ENCODE peak calls at places on chromosomes 16 and 17, in four cellular contexts. U, A, Y and H are unnamed samples.

GRCh38 chr16:28283798-28284577 is 8.3 kb upstream of the SBK1 start:
- DNase-seq in Y (no peak), U (no peak), A (no peak), H (no peak)

GRCh38 chr16:19861811-19862327 is 22.8 kb downstream of the GPRC5B start:
- DNase-seq in U (no peak), A (no peak), Y (no peak), H (no peak)

GRCh38 chr16:59964232-59964924 is 1230.3 kb upstream of the GOT2 start:
- DNase-seq in A (no peak), U (peak), Y (no peak), H (no peak)

GRCh38 chr17:64262125-64262421 is 987 bp downstream of the TEX2 start:
- DNase-seq in A (no peak), Y (no peak), U (no peak), H (no peak)

GRCh38 chr17:22270381-22270780 is 578.1 kb downstream of the KCNJ18 start:
- DNase-seq in U (no peak), Y (no peak), A (no peak), H (no peak)

GRCh38 chr16:9308300-9309209 is 217.1 kb downstream of the HAPSTR1 start:
- DNase-seq in Y (no peak), A (no peak), U (no peak), H (no peak)

GRCh38 chr17:63196772-63197335 is 230.8 kb downstream of the TANC2 start:
- DNase-seq in U (no peak), Y (no peak), A (no peak), H (peak)

GRCh38 chr16:74020086-74020670 is 276.4 kb upstream of the PSMD7 start:
- DNase-seq in U (no peak), A (no peak), Y (no peak), H (no peak)

GRCh38 chr16:76729525-76729924 is 452.3 kb downstream of the CNTNAP4 start:
- DNase-seq in Y (no peak), U (peak), A (no peak), H (no peak)

GRCh38 chr17:74241434-74241833 is 28.1 kb downstream of the TTYH2 start:
- DNase-seq in A (no peak), Y (no peak), U (no peak), H (no peak)

GRCh38 chr16:2194852-2195315 is 1.5 kb downstream of the CASKIN1 start:
- DNase-seq in U (peak), Y (no peak), A (no peak), H (peak)

GRCh38 chr16:76816475-76816874 is 374.5 kb upstream of the MON1B start:
- DNase-seq in Y (no peak), A (no peak), U (peak), H (no peak)

GRCh38 chr16:75042423-75043174 is 43.8 kb downstream of the ZNRF1 start:
- DNase-seq in Y (no peak), A (no peak), U (no peak), H (no peak)

GRCh38 chr16:87948119-87948545 is 3.1 kb upstream of the BANP start:
- DNase-seq in A (no peak), U (no peak), Y (peak), H (no peak)

GRCh38 chr17:73492802-73493139 is 151.5 kb downstream of the SDK2 start:
- DNase-seq in Y (no peak), U (no peak), A (no peak), H (no peak)

GRCh38 chr17:39653662-39654331 is 11.4 kb upstream of the TCAP start:
- DNase-seq in A (peak), Y (peak), U (peak), H (peak)

GRCh38 chr16:68436581-68436980 is 11.7 kb downstream of the SMPD3 start:
- DNase-seq in A (no peak), U (no peak), Y (no peak), H (no peak)
- TF ChIP-seq CTCF in A (no peak), U (no peak), Y (no peak), H (no peak)

GRCh38 chr16:11880047-11880446 is 28.7 kb upstream of the RSL1D1 start:
- DNase-seq in U (peak), Y (no peak), A (no peak), H (no peak)
- TF ChIP-seq CTCF in U (peak), Y (no peak), A (no peak), H (no peak)

GRCh38 chr17:12789075-12789975 is at the start of gene ARHGAP44:
- DNase-seq in Y (peak), U (peak), A (peak), H (peak)
- TF ChIP-seq CTCF in Y (no peak), U (no peak), A (no peak), H (no peak)

GRCh38 chr16:82192665-82193064 is 22.6 kb upstream of the MPHOSPH6 start:
- DNase-seq in U (peak), A (no peak), Y (no peak), H (no peak)
- TF ChIP-seq CTCF in U (no peak), A (no peak), Y (no peak), H (no peak)

GRCh38 chr16:58339452-58339938 is 44.7 kb upstream of the PRSS54 start:
- DNase-seq in Y (no peak), U (peak), A (no peak), H (no peak)
- TF ChIP-seq CTCF in Y (no peak), U (peak), A (no peak), H (no peak)

GRCh38 chr17:44977065-44977464 is 9.0 kb upstream of the C1QL1 start:
- DNase-seq in Y (no peak), A (no peak), U (no peak), H (no peak)
- TF ChIP-seq CTCF in Y (no peak), A (no peak), U (no peak), H (no peak)

GRCh38 chr17:35428229-35428628 is 4.1 kb downstream of the SLFN12 start:
- DNase-seq in Y (no peak), U (no peak), A (no peak), H (no peak)

GRCh38 chr17:35429702-35430101 is 2.6 kb downstream of the SLFN12 start:
- DNase-seq in Y (no peak), A (no peak), U (no peak), H (no peak)

GRCh38 chr17:35438433-35438832 is 6.1 kb upstream of the SLFN12 start:
- DNase-seq in U (no peak), Y (no peak), A (no peak), H (no peak)

GRCh38 chr17:35432176-35433074 is at the start of gene SLFN12:
- DNase-seq in Y (peak), U (peak), A (no peak), H (peak)

DNA sequence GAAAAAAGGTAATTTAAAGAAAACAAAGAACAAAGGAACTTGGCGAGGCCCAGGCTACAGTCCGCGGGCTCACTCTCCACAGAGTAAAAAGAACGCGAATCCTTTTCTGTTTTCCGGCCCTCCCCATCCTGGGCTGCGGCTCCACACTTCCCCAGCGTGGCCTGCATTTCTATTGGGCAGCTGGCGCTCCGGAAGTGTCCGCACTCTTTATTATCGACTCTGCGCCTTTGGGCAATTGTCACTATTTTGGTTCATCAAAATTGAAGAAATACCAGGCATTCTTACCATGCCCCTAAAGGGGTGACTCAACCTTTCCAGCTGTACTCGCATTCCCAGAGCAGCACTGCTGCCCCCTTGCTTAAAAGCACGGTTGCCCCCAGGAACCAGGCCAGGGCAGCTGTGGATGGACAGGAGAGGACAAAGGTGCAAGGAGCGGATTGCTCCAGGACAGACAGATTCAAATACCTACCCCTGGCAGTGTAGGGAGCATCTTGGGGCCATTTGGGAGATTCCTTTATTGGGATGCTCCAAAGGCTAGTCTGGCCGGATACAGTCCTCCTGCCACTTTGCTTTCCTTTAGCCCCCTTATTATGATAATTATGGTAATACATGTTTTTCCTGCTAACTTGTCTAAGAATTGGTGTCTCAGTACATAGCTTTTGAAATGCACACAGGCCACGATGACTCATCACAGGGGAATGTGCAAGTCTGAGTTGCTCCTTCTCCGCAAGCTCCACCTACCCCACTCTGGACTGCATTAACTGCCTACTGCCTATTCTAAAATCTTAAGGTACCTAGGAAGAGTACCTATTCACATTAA is 985 bp upstream of the SLFN12 start:
- DNase-seq in Y (peak), A (no peak), U (peak), H (peak)
- TF ChIP-seq CTCF in Y (no peak), A (peak), U (no peak), H (no peak)

GRCh38 chr17:46025510-46025909 is 26.5 kb downstream of the STH start:
- DNase-seq in U (no peak), Y (no peak), A (no peak), H (no peak)

GRCh38 chr17:46025060-46025459 is 26.0 kb downstream of the STH start:
- DNase-seq in U (no peak), A (no peak), Y (no peak), H (no peak)

GRCh38 chr17:46027326-46028325 is 28.6 kb downstream of the STH start:
- DNase-seq in U (no peak), A (no peak), Y (no peak), H (no peak)

GRCh38 chr17:46026815-46027125 is 27.7 kb downstream of the STH start:
- DNase-seq in Y (peak), A (no peak), U (no peak), H (no peak)

DNA sequence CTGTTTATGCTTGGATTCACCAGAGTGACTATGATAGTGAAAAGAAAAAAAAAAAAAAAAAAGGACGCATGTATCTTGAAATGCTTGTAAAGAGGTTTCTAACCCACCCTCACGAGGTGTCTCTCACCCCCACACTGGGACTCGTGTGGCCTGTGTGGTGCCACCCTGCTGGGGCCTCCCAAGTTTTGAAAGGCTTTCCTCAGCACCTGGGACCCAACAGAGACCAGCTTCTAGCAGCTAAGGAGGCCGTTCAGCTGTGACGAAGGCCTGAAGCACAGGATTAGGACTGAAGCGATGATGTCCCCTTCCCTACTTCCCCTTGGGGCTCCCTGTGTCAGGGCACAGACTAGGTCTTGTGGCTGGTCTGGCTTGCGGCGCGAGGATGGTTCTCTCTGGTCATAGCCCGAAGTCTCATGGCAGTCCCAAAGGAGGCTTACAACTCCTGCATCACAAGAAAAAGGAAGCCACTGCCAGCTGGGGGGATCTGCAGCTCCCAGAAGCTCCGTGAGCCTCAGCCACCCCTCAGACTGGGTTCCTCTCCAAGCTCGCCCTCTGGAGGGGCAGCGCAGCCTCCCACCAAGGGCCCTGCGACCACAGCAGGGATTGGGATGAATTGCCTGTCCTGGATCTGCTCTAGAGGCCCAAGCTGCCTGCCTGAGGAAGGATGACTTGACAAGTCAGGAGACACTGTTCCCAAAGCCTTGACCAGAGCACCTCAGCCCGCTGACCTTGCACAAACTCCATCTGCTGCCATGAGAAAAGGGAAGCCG is 27.2 kb downstream of the STH start:
- DNase-seq in A (no peak), U (no peak), Y (no peak), H (no peak)
- TF ChIP-seq CTCF in A (no peak), U (no peak), Y (no peak), H (no peak)

GRCh38 chr17:81371910-81372760 is 23.1 kb upstream of the BAHCC1 start:
- DNase-seq in Y (peak), U (no peak), A (no peak), H (no peak)
- TF ChIP-seq CTCF in Y (peak), U (peak), A (no peak), H (no peak)

GRCh38 chr16:13448346-13448745 is 471.6 kb upstream of the ERCC4 start:
- DNase-seq in Y (no peak), U (no peak), A (no peak), H (no peak)

GRCh38 chr16:13453938-13454553 is 465.9 kb upstream of the ERCC4 start:
- DNase-seq in A (no peak), U (peak), Y (no peak), H (peak)

GRCh38 chr16:13453325-13453724 is 466.6 kb upstream of the ERCC4 start:
- DNase-seq in A (no peak), Y (no peak), U (peak), H (no peak)
- TF ChIP-seq CTCF in A (no peak), Y (no peak), U (no peak), H (no peak)